ENCODE peak calls at places on chromosomes 11 and 22, in five cellular contexts. One of them, this sample, is unnamed.

GRCh38 chr22:33902073-33902472 is 18.2 kb downstream of the LARGE1 start:
- DNase-seq in endothelial cell of umbilical vein: no peak
- DNase-seq in GM23248: no peak
- DNase-seq in PC-3: no peak
- DNase-seq in neural progenitor cell: no peak
- DNase-seq in this sample: no peak

GRCh38 chr11:12717851-12718291 is 43.6 kb downstream of the TEAD1 start:
- DNase-seq in neural progenitor cell: no peak
- DNase-seq in GM23248: no peak
- DNase-seq in endothelial cell of umbilical vein: no peak
- DNase-seq in PC-3: no peak
- DNase-seq in this sample: no peak

GRCh38 chr22:37822079-37822833 is 926 bp upstream of the GALR3 start:
- DNase-seq in endothelial cell of umbilical vein: no peak
- DNase-seq in neural progenitor cell: peak; percentile 70
- DNase-seq in GM23248: peak; percentile 8
- DNase-seq in PC-3: no peak
- DNase-seq in this sample: no peak

GRCh38 chr11:117817213-117818035 is 7.1 kb downstream of the FXYD2 start:
- DNase-seq in PC-3: peak; percentile 89
- DNase-seq in GM23248: peak; percentile 66
- DNase-seq in endothelial cell of umbilical vein: peak; percentile 88
- DNase-seq in neural progenitor cell: peak; percentile 89
- DNase-seq in this sample: peak; percentile 70

GRCh38 chr11:27699242-27699925 is 871 bp downstream of the BDNF start:
- DNase-seq in GM23248: peak; percentile 61
- DNase-seq in neural progenitor cell: peak; percentile 67
- DNase-seq in endothelial cell of umbilical vein: peak; percentile 74
- DNase-seq in PC-3: peak; percentile 50
- DNase-seq in this sample: peak; percentile 10

GRCh38 chr11:114237321-114238280 is 58.6 kb upstream of the NNMT start:
- DNase-seq in GM23248: no peak
- DNase-seq in PC-3: peak; percentile 34
- DNase-seq in endothelial cell of umbilical vein: no peak
- DNase-seq in neural progenitor cell: no peak
- DNase-seq in this sample: no peak

GRCh38 chr11:5499671-5500070 is 10.1 kb downstream of the UBQLN3 start:
- DNase-seq in GM23248: no peak
- DNase-seq in endothelial cell of umbilical vein: no peak
- DNase-seq in PC-3: no peak
- DNase-seq in neural progenitor cell: no peak
- DNase-seq in this sample: no peak

GRCh38 chr11:114183041-114183511 is 113.1 kb upstream of the NNMT start:
- DNase-seq in endothelial cell of umbilical vein: no peak
- DNase-seq in neural progenitor cell: no peak
- DNase-seq in GM23248: no peak
- DNase-seq in PC-3: no peak
- DNase-seq in this sample: no peak

GRCh38 chr11:5737091-5737490 is 843 bp downstream of the OR56B1 start:
- DNase-seq in PC-3: no peak
- DNase-seq in GM23248: peak; percentile 24
- DNase-seq in neural progenitor cell: no peak
- DNase-seq in endothelial cell of umbilical vein: no peak
- DNase-seq in this sample: no peak

GRCh38 chr11:35786188-35786587 is 123.6 kb downstream of the TRIM44 start:
- DNase-seq in PC-3: no peak
- DNase-seq in GM23248: no peak
- DNase-seq in neural progenitor cell: no peak
- DNase-seq in endothelial cell of umbilical vein: peak; percentile 65
- DNase-seq in this sample: no peak

GRCh38 chr22:39482768-39483167 is 19.3 kb upstream of the MIEF1 start:
- DNase-seq in neural progenitor cell: peak; percentile 40
- DNase-seq in GM23248: peak; percentile 21
- DNase-seq in PC-3: no peak
- DNase-seq in endothelial cell of umbilical vein: peak; percentile 43
- DNase-seq in this sample: no peak

GRCh38 chr11:128093689-128094088 is 493.7 kb downstream of the ETS1 start:
- DNase-seq in GM23248: no peak
- DNase-seq in endothelial cell of umbilical vein: no peak
- DNase-seq in PC-3: no peak
- DNase-seq in neural progenitor cell: no peak
- DNase-seq in this sample: no peak

GRCh38 chr22:41766476-41766875 is 34.0 kb upstream of the CCDC134 start:
- DNase-seq in endothelial cell of umbilical vein: no peak
- DNase-seq in PC-3: no peak
- DNase-seq in neural progenitor cell: no peak
- DNase-seq in GM23248: no peak
- DNase-seq in this sample: no peak

GRCh38 chr11:114307524-114308203 is 11.5 kb downstream of the NNMT start:
- DNase-seq in GM23248: peak; percentile 97
- DNase-seq in neural progenitor cell: no peak
- DNase-seq in PC-3: peak; percentile 63
- DNase-seq in endothelial cell of umbilical vein: peak; percentile 91
- DNase-seq in this sample: no peak

GRCh38 chr11:76626921-76627391 is 43.6 kb downstream of the LRRC32 start:
- DNase-seq in endothelial cell of umbilical vein: no peak
- DNase-seq in GM23248: peak; percentile 22
- DNase-seq in neural progenitor cell: no peak
- DNase-seq in PC-3: peak; percentile 16
- DNase-seq in this sample: no peak

GRCh38 chr11:114315749-114316368 is 19.7 kb downstream of the NNMT start:
- DNase-seq in PC-3: peak; percentile 94
- DNase-seq in endothelial cell of umbilical vein: peak; percentile 51
- DNase-seq in GM23248: peak; percentile 36
- DNase-seq in neural progenitor cell: no peak
- DNase-seq in this sample: no peak

DNA sequence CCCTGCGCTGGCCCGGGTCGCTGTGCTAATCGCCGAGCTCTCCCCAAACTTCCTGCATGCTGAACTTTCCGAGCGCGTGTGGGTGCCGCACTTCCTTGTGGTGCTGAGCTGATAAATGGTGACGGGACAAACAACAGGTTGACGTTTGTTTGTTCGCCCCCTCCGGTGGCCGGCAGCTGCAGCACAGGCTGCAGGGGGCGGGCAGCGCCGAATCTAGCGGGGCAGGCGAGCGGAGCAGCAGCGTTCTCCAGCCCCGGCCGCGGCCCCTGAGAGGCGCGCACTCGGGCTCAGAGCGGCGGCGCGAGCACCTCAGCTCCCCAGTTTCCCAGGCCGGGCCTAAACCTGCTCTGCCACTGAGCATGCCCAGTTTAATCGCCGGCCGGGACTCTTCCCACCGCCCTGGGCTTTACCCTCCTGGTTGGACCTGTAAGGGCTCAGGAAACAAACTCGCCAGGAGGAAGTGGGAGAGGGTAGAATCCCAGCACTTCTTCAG is at the start of gene PDGFD:
- DNase-seq in GM23248: peak; percentile 64
- DNase-seq in endothelial cell of umbilical vein: peak; percentile 89
- DNase-seq in PC-3: peak; percentile 67
- DNase-seq in neural progenitor cell: peak; percentile 93
- DNase-seq in this sample: peak; percentile 70
- H3K4me1 ChIP-seq in GM23248: no peaks in the 10 kb centered on the region
- H3K4me1 ChIP-seq in endothelial cell of umbilical vein: peaks cover 10% of the 10 kb centered on the region
- H3K4me1 ChIP-seq in PC-3: no peaks in the 10 kb centered on the region
- H3K4me1 ChIP-seq in neural progenitor cell: peaks cover 5% of the 10 kb centered on the region
- H3K4me1 ChIP-seq in this sample: peaks cover 15% of the 10 kb centered on the region

GRCh38 chr22:43363580-43364435 is 20.6 kb upstream of the SCUBE1 start:
- DNase-seq in endothelial cell of umbilical vein: no peak
- DNase-seq in PC-3: no peak
- DNase-seq in GM23248: no peak
- DNase-seq in neural progenitor cell: peak; percentile 95
- DNase-seq in this sample: no peak
- TF ChIP-seq EZH2 in endothelial cell of umbilical vein: no peak
- TF ChIP-seq EZH2 in PC-3: no peak
- TF ChIP-seq EZH2 in GM23248: no peak
- TF ChIP-seq EZH2 in neural progenitor cell: peak; percentile 59
- TF ChIP-seq EZH2 in this sample: no peak

DNA sequence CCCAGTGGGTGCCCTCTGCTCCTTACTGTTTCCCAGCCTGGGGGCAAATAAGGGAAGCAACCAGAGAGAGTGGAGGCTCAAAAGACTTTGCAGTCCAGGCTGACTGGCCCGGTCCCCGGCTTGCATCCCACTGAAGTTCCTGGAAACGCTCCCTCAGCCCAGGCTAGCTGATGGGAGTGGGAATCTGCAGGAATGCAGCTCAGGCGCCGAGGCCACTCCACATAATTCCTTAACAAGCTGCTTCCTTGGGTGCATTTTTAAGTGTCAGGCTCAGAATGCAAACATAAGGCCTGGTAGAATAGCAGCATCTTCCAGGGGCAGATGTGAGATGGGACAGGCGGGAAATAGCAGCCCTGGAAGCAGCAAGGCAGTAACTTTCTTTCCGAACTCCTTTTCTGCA is 39.1 kb downstream of the RPL27A start:
- DNase-seq in GM23248: peak; percentile 20
- DNase-seq in PC-3: no peak
- DNase-seq in neural progenitor cell: peak; percentile 21
- DNase-seq in endothelial cell of umbilical vein: no peak
- DNase-seq in this sample: no peak
- H3K4me1 ChIP-seq in GM23248: peaks cover 52% of the 10 kb centered on the region
- H3K4me1 ChIP-seq in PC-3: peaks cover 60% of the 10 kb centered on the region
- H3K4me1 ChIP-seq in neural progenitor cell: peaks cover 53% of the 10 kb centered on the region
- H3K4me1 ChIP-seq in endothelial cell of umbilical vein: peaks cover 35% of the 10 kb centered on the region
- H3K4me1 ChIP-seq in this sample: peaks cover 64% of the 10 kb centered on the region

GRCh38 chr11:31820438-31820818 is 9.3 kb upstream of the PAX6 start:
- DNase-seq in GM23248: no peak
- DNase-seq in PC-3: no peak
- DNase-seq in neural progenitor cell: peak; percentile 71
- DNase-seq in endothelial cell of umbilical vein: no peak
- DNase-seq in this sample: no peak

GRCh38 chr11:31817621-31818493 is 6.7 kb upstream of the PAX6 start:
- DNase-seq in GM23248: no peak
- DNase-seq in neural progenitor cell: peak; percentile 79
- DNase-seq in PC-3: no peak
- DNase-seq in endothelial cell of umbilical vein: no peak
- DNase-seq in this sample: no peak

GRCh38 chr11:31818874-31819331 is 7.8 kb upstream of the PAX6 start:
- DNase-seq in endothelial cell of umbilical vein: no peak
- DNase-seq in neural progenitor cell: peak; percentile 39
- DNase-seq in PC-3: no peak
- DNase-seq in GM23248: no peak
- DNase-seq in this sample: no peak

GRCh38 chr11:31821235-31821764 is 10.2 kb upstream of the PAX6 start:
- DNase-seq in GM23248: no peak
- DNase-seq in neural progenitor cell: no peak
- DNase-seq in PC-3: no peak
- DNase-seq in endothelial cell of umbilical vein: no peak
- DNase-seq in this sample: no peak

GRCh38 chr11:31819533-31820437 is 8.7 kb upstream of the PAX6 start:
- DNase-seq in neural progenitor cell: peak; percentile 80
- DNase-seq in GM23248: no peak
- DNase-seq in PC-3: no peak
- DNase-seq in endothelial cell of umbilical vein: no peak
- DNase-seq in this sample: no peak
- TF ChIP-seq EZH2 in neural progenitor cell: peak; percentile 63
- TF ChIP-seq EZH2 in GM23248: no peak
- TF ChIP-seq EZH2 in PC-3: no peak
- TF ChIP-seq EZH2 in endothelial cell of umbilical vein: peak; percentile 90
- TF ChIP-seq EZH2 in this sample: no peak

GRCh38 chr22:23266780-23267179 is 86.5 kb downstream of the BCR start:
- DNase-seq in GM23248: no peak
- DNase-seq in endothelial cell of umbilical vein: no peak
- DNase-seq in PC-3: no peak
- DNase-seq in neural progenitor cell: no peak
- DNase-seq in this sample: no peak
- H3K4me1 ChIP-seq in GM23248: no peaks in the 10 kb centered on the region
- H3K4me1 ChIP-seq in endothelial cell of umbilical vein: no peaks in the 10 kb centered on the region
- H3K4me1 ChIP-seq in PC-3: no peaks in the 10 kb centered on the region
- H3K4me1 ChIP-seq in neural progenitor cell: peaks cover 18% of the 10 kb centered on the region
- H3K4me1 ChIP-seq in this sample: peaks cover 5% of the 10 kb centered on the region

DNA sequence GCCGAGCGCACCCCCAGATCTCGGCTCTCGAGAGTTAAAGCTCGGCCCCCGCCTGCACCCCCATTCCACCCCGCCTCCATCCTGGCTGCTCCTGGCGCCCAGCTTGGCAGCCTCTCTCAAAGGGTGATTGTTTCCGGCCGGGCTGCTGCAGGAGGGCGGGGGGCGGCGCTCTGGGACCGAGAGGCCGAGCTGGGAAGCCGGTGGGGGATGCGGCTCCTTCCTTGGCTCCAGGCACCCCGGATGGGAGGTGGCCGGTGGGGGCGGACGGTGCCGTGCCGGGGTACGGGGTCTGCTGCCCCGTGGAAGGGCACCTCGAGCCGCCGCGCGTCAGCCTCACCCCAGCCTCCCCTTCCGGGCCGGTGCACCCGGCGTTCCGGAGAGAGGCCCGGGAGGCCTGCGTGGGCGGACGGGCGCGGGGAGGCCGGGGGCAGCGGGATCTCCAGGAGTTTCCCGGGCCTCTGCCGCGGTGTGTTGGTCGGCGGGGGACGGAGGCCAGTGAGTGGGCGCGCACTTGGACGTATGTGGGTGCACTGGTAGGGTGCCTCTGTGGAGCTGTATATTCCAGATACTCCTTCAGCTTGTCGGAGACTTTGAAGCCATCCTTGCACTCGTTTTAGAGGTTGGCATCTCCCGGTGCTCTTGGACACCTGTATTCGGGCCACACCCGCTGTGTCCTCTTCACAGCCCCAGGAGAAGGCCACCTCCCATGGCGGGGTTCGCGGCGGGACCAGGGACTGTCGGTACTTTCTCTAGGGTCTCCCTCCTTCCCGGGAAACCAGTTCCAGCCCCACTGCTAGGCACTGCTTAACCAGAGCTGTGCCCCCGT is 679 bp upstream of the B3GAT1 start:
- DNase-seq in endothelial cell of umbilical vein: no peak
- DNase-seq in neural progenitor cell: peak; percentile 85
- DNase-seq in PC-3: no peak
- DNase-seq in GM23248: peak; percentile 11
- DNase-seq in this sample: no peak
- TF ChIP-seq EZH2 in endothelial cell of umbilical vein: peak; percentile 75
- TF ChIP-seq EZH2 in neural progenitor cell: peak; percentile 40
- TF ChIP-seq EZH2 in PC-3: no peak
- TF ChIP-seq EZH2 in GM23248: peak; percentile 65
- TF ChIP-seq EZH2 in this sample: no peak

This sample was measured in PC-9.